ENCODE peak calls at places on chromosomes 12 and 14, in eight cellular contexts. One of them, this sample, is unnamed.

GRCh38 chr12:59660921-59661597 is 65.2 kb downstream of the SLC16A7 start:
- DNase-seq in ACHN: no peak
- DNase-seq in RPMI7951: no peak
- DNase-seq in fibroblast of lung: no peak
- DNase-seq in kidney epithelial cell: no peak
- DNase-seq in body of pancreas: no peak
- DNase-seq in EL: no peak
- DNase-seq in heart left ventricle: no peak
- DNase-seq in this sample: no peak

GRCh38 chr14:104392001-104392395 is 187.6 kb upstream of the C14orf180 start:
- DNase-seq in kidney epithelial cell: no peak
- DNase-seq in fibroblast of lung: no peak
- DNase-seq in ACHN: no peak
- DNase-seq in EL: no peak
- DNase-seq in RPMI7951: no peak
- DNase-seq in body of pancreas: no peak
- DNase-seq in heart left ventricle: no peak
- DNase-seq in this sample: no peak

GRCh38 chr12:6312529-6313325 is 2.2 kb downstream of the PLEKHG6 start:
- DNase-seq in EL: peak
- DNase-seq in body of pancreas: peak
- DNase-seq in fibroblast of lung: no peak
- DNase-seq in RPMI7951: peak
- DNase-seq in kidney epithelial cell: no peak
- DNase-seq in ACHN: no peak
- DNase-seq in heart left ventricle: no peak
- DNase-seq in this sample: peak

GRCh38 chr14:67768219-67768618 is 48.2 kb downstream of the ZFYVE26 start:
- DNase-seq in heart left ventricle: no peak
- DNase-seq in body of pancreas: no peak
- DNase-seq in fibroblast of lung: no peak
- DNase-seq in EL: no peak
- DNase-seq in RPMI7951: no peak
- DNase-seq in kidney epithelial cell: no peak
- DNase-seq in ACHN: no peak
- DNase-seq in this sample: no peak

GRCh38 chr14:52706286-52706685 is 714 bp upstream of the PSMC6 start:
- DNase-seq in RPMI7951: peak
- DNase-seq in heart left ventricle: no peak
- DNase-seq in EL: peak
- DNase-seq in kidney epithelial cell: no peak
- DNase-seq in ACHN: peak
- DNase-seq in body of pancreas: no peak
- DNase-seq in fibroblast of lung: peak
- DNase-seq in this sample: peak

GRCh38 chr12:95988506-95989275 is 7.5 kb downstream of the HAL start:
- DNase-seq in heart left ventricle: no peak
- DNase-seq in kidney epithelial cell: no peak
- DNase-seq in RPMI7951: no peak
- DNase-seq in body of pancreas: no peak
- DNase-seq in EL: no peak
- DNase-seq in fibroblast of lung: no peak
- DNase-seq in ACHN: no peak
- DNase-seq in this sample: no peak

GRCh38 chr12:18141583-18141982 is 51.6 kb upstream of the RERGL start:
- DNase-seq in fibroblast of lung: peak
- DNase-seq in kidney epithelial cell: peak
- DNase-seq in EL: peak
- DNase-seq in RPMI7951: peak
- DNase-seq in heart left ventricle: no peak
- DNase-seq in body of pancreas: no peak
- DNase-seq in ACHN: no peak
- DNase-seq in this sample: no peak

GRCh38 chr12:123263196-123263817 is 8.3 kb downstream of the CDK2AP1 start:
- DNase-seq in heart left ventricle: no peak
- DNase-seq in body of pancreas: no peak
- DNase-seq in EL: no peak
- DNase-seq in fibroblast of lung: no peak
- DNase-seq in RPMI7951: no peak
- DNase-seq in ACHN: no peak
- DNase-seq in kidney epithelial cell: no peak
- DNase-seq in this sample: peak

GRCh38 chr12:116366456-116366776 is 88.9 kb upstream of the MED13L start:
- DNase-seq in heart left ventricle: peak
- DNase-seq in body of pancreas: peak
- DNase-seq in EL: no peak
- DNase-seq in ACHN: no peak
- DNase-seq in fibroblast of lung: no peak
- DNase-seq in kidney epithelial cell: no peak
- DNase-seq in RPMI7951: no peak
- DNase-seq in this sample: peak

GRCh38 chr14:28157887-28158791 is 608.4 kb upstream of the FOXG1 start:
- DNase-seq in heart left ventricle: no peak
- DNase-seq in EL: no peak
- DNase-seq in RPMI7951: peak
- DNase-seq in ACHN: no peak
- DNase-seq in kidney epithelial cell: no peak
- DNase-seq in fibroblast of lung: no peak
- DNase-seq in body of pancreas: no peak
- DNase-seq in this sample: no peak

GRCh38 chr12:131251336-131252101 is 297.8 kb downstream of the ADGRD1 start:
- DNase-seq in ACHN: no peak
- DNase-seq in body of pancreas: no peak
- DNase-seq in heart left ventricle: peak
- DNase-seq in RPMI7951: no peak
- DNase-seq in EL: no peak
- DNase-seq in kidney epithelial cell: no peak
- DNase-seq in fibroblast of lung: no peak
- DNase-seq in this sample: no peak

This sample was measured in NCI-H2029.